ENCODE peak calls at places on chromosome 12, in seven cellular contexts. I is HCT116, W is NCI-H1417 treated with DMSO at 0.1 percent for 48 hours, M is NCI-H1436 treated with DMSO at 0.1 percent for 48 hours, B is astrocyte of the cerebellum, Y is pancreas, F is upper lobe of right lung. V is an unnamed sample.

GRCh38 chr12:28177461-28177860 is 12.8 kb upstream of the CCDC91 start:
- DNase-seq in I (no peak), W (no peak), F (no peak), B (no peak), M (no peak), Y (no peak), V (no peak)

GRCh38 chr12:121578230-121579189 is 2.3 kb downstream of the KDM2B start:
- DNase-seq in F (no peak), Y (peak), B (no peak), M (no peak), W (no peak), I (no peak), V (no peak)

GRCh38 chr12:65494537-65494936 is 216.1 kb downstream of the MSRB3 start:
- DNase-seq in Y (no peak), W (no peak), I (peak), F (no peak), B (no peak), M (no peak), V (peak)

GRCh38 chr12:57135939-57136338 is 7.7 kb downstream of the LRP1 start:
- DNase-seq in W (no peak), I (no peak), Y (no peak), F (no peak), B (no peak), M (no peak), V (no peak)

GRCh38 chr12:48388430-48388829 is 37.7 kb upstream of the ZNF641 start:
- DNase-seq in W (no peak), I (no peak), B (no peak), F (no peak), M (no peak), Y (no peak), V (no peak)

GRCh38 chr12:57543666-57544065 is 3.3 kb downstream of the DCTN2 start:
- DNase-seq in Y (no peak), F (no peak), B (no peak), W (no peak), M (no peak), I (no peak), V (no peak)

GRCh38 chr12:53836119-53836655 is 84.4 kb upstream of the CISTR start:
- DNase-seq in F (no peak), M (no peak), W (no peak), I (no peak), B (no peak), Y (no peak), V (no peak)

GRCh38 chr12:58481811-58482210 is 438.5 kb downstream of the LRIG3 start:
- DNase-seq in W (no peak), B (no peak), F (no peak), Y (no peak), M (no peak), I (no peak), V (no peak)

GRCh38 chr12:46442723-46443122 is 70.2 kb upstream of the SLC38A2 start:
- DNase-seq in I (peak), M (no peak), W (no peak), F (no peak), B (no peak), Y (no peak), V (no peak)

GRCh38 chr12:101018540-101018939 is 191.5 kb downstream of the SLC5A8 start:
- DNase-seq in W (no peak), I (peak), B (peak), M (no peak), F (no peak), Y (no peak), V (peak)

GRCh38 chr12:114869091-114869834 is 185.3 kb upstream of the TBX3 start:
- DNase-seq in F (no peak), W (no peak), Y (no peak), B (no peak), M (peak), I (no peak), V (no peak)

GRCh38 chr12:71594214-71594948 is 69.3 kb downstream of the ZFC3H1 start:
- DNase-seq in F (no peak), B (no peak), Y (peak), M (no peak), I (peak), W (no peak), V (peak)

GRCh38 chr12:115394498-115395220 is 710.7 kb upstream of the TBX3 start:
- DNase-seq in W (no peak), I (no peak), M (no peak), Y (no peak), F (no peak), B (no peak), V (peak)

GRCh38 chr12:64610660-64611429 is 550 bp downstream of the RASSF3 start:
- DNase-seq in Y (peak), M (no peak), I (no peak), W (no peak), F (peak), B (no peak), V (peak)

GRCh38 chr12:94089891-94090290 is 58.5 kb upstream of the PLXNC1 start:
- DNase-seq in I (no peak), M (no peak), Y (no peak), W (no peak), B (no peak), F (no peak), V (no peak)